ENCODE peak calls at places on chromosomes 16 and 17, in six cellular contexts. N, M, T, K, Q and H are unnamed samples. For H3K27me3, the result is how much of the 10 kb centered on the place peaks cover.

GRCh38 chr17:16287563-16288027 is 65.7 kb downstream of the CENPV start:
- DNase-seq in N (no peak), M (no peak), T (no peak), K (peak), Q (no peak), H (no peak)

GRCh38 chr16:19005561-19006445 is 22.1 kb downstream of the TMC7 start:
- DNase-seq in N (peak), M (no peak), T (peak), K (peak), Q (no peak), H (peak)

GRCh38 chr16:89398924-89399323 is 91.4 kb downstream of the ANKRD11 start:
- DNase-seq in N (no peak), M (no peak), T (no peak), K (no peak), Q (no peak), H (no peak)

GRCh38 chr17:66531826-66532439 is 229.5 kb downstream of the PRKCA start:
- DNase-seq in N (no peak), M (no peak), T (no peak), K (peak), Q (no peak), H (peak)

GRCh38 chr16:2039286-2040030 is 8.2 kb downstream of the NTHL1 start:
- DNase-seq in N (peak), M (no peak), T (peak), K (peak), Q (no peak), H (no peak)

GRCh38 chr17:77952368-77952767 is 6.1 kb upstream of the TNRC6C start:
- DNase-seq in N (no peak), M (no peak), T (no peak), K (no peak), Q (no peak), H (no peak)

GRCh38 chr17:14672830-14673229 is 371.9 kb downstream of the HS3ST3B1 start:
- DNase-seq in N (no peak), M (no peak), T (no peak), K (peak), Q (peak), H (no peak)

GRCh38 chr16:88468289-88469129 is 15.4 kb downstream of the ZFPM1 start:
- DNase-seq in N (no peak), M (no peak), T (no peak), K (peak), Q (peak), H (no peak)

GRCh38 chr16:733382-734207 is 6.7 kb downstream of the HAGHL start:
- DNase-seq in N (no peak), M (no peak), T (peak), K (no peak), Q (peak), H (no peak)

GRCh38 chr16:57591086-57591869 is 37.2 kb upstream of the ADGRG1 start:
- DNase-seq in N (peak), M (peak), T (peak), K (peak), Q (peak), H (no peak)

GRCh38 chr16:1283296-1283695 is 26.1 kb upstream of the UBE2I start:
- DNase-seq in N (no peak), M (no peak), T (no peak), K (no peak), Q (no peak), H (no peak)

GRCh38 chr17:73757324-73757942 is 113.2 kb upstream of the SDK2 start:
- DNase-seq in N (no peak), M (no peak), T (no peak), K (no peak), Q (no peak), H (no peak)

GRCh38 chr17:13030459-13031305 is 12.9 kb upstream of the ELAC2 start:
- DNase-seq in N (no peak), M (peak), T (no peak), K (peak), Q (peak), H (no peak)

GRCh38 chr16:67406628-67407027 is 9.6 kb downstream of the ZDHHC1 start:
- DNase-seq in N (no peak), M (no peak), T (no peak), K (peak), Q (no peak), H (no peak)

GRCh38 chr17:6078370-6078950 is 8.3 kb downstream of the WSCD1 start:
- DNase-seq in N (no peak), M (no peak), T (no peak), K (no peak), Q (no peak), H (no peak)

GRCh38 chr16:67246081-67246944 is 968 bp downstream of the FHOD1 start:
- DNase-seq in N (peak), M (peak), T (peak), K (peak), Q (peak), H (no peak)

GRCh38 chr16:1857433-1858097 is 14.4 kb downstream of the MEIOB start:
- DNase-seq in N (no peak), M (no peak), T (no peak), K (no peak), Q (no peak), H (no peak)

GRCh38 chr16:48609453-48610023 is 442 bp downstream of the N4BP1 start:
- DNase-seq in N (peak), M (no peak), T (peak), K (peak), Q (peak), H (peak)

GRCh38 chr16:1950047-1950446 is 4.4 kb downstream of the RPL3L start:
- DNase-seq in N (no peak), M (no peak), T (no peak), K (no peak), Q (no peak), H (no peak)

GRCh38 chr17:71460943-71461342 is 659.9 kb upstream of the SOX9 start:
- DNase-seq in N (no peak), M (no peak), T (no peak), K (peak), Q (peak), H (peak)

GRCh38 chr16:23538919-23539278 is 18.3 kb downstream of the EARS2 start:
- DNase-seq in N (no peak), M (no peak), T (no peak), K (no peak), Q (no peak), H (no peak)

GRCh38 chr16:2149630-2150417 is 1.4 kb downstream of the RAB26 start:
- DNase-seq in N (no peak), M (no peak), T (no peak), K (no peak), Q (no peak), H (no peak)

GRCh38 chr17:2850991-2851390 is 54.8 kb downstream of the RAP1GAP2 start:
- DNase-seq in N (no peak), M (no peak), T (no peak), K (no peak), Q (no peak), H (no peak)

GRCh38 chr17:39782481-39782880 is 44.7 kb downstream of the GRB7 start:
- DNase-seq in N (no peak), M (no peak), T (no peak), K (peak), Q (no peak), H (no peak)

GRCh38 chr17:36928450-36929125 is 8.7 kb upstream of the LHX1 start:
- DNase-seq in N (no peak), M (no peak), T (no peak), K (no peak), Q (no peak), H (no peak)

GRCh38 chr16:71956500-71956899 is 43.7 kb downstream of the PKD1L3 start:
- DNase-seq in N (no peak), M (no peak), T (no peak), K (no peak), Q (no peak), H (no peak)

GRCh38 chr17:7557825-7558543 is 566 bp upstream of the TNFSF13 start:
- DNase-seq in N (peak), M (no peak), T (peak), K (peak), Q (peak), H (peak)

GRCh38 chr16:53529529-53529928 is 26.5 kb upstream of the AKTIP start:
- DNase-seq in N (no peak), M (no peak), T (no peak), K (no peak), Q (no peak), H (no peak)

GRCh38 chr17:82831041-82831817 is 8.6 kb downstream of the ZNF750 start:
- DNase-seq in N (no peak), M (no peak), T (no peak), K (no peak), Q (no peak), H (no peak)

GRCh38 chr17:45841883-45842525 is 2.7 kb upstream of the SPPL2C start:
- DNase-seq in N (no peak), M (no peak), T (no peak), K (no peak), Q (no peak), H (no peak)

GRCh38 chr17:35089846-35090193 is 26.3 kb upstream of the RFFL start:
- DNase-seq in N (no peak), M (peak), T (no peak), K (peak), Q (peak), H (no peak)

GRCh38 chr16:69804283-69804682 is 42.2 kb downstream of the WWP2 start:
- DNase-seq in N (no peak), M (no peak), T (no peak), K (no peak), Q (no peak), H (no peak)

GRCh38 chr17:40358323-40359038 is 6.1 kb downstream of the GJD3 start:
- DNase-seq in N (peak), M (peak), T (peak), K (peak), Q (peak), H (peak)

GRCh38 chr16:56988948-56989945 is at the start of gene NLRC5:
- DNase-seq in N (peak), M (peak), T (peak), K (peak), Q (peak), H (peak)

GRCh38 chr17:57943140-57943539 is 12.1 kb downstream of the CUEDC1 start:
- DNase-seq in N (no peak), M (no peak), T (peak), K (peak), Q (no peak), H (no peak)
- H3K4me3 ChIP-seq in N (no peak), M (no peak), T (no peak), K (no peak), Q (no peak), H (no peak)

DNA sequence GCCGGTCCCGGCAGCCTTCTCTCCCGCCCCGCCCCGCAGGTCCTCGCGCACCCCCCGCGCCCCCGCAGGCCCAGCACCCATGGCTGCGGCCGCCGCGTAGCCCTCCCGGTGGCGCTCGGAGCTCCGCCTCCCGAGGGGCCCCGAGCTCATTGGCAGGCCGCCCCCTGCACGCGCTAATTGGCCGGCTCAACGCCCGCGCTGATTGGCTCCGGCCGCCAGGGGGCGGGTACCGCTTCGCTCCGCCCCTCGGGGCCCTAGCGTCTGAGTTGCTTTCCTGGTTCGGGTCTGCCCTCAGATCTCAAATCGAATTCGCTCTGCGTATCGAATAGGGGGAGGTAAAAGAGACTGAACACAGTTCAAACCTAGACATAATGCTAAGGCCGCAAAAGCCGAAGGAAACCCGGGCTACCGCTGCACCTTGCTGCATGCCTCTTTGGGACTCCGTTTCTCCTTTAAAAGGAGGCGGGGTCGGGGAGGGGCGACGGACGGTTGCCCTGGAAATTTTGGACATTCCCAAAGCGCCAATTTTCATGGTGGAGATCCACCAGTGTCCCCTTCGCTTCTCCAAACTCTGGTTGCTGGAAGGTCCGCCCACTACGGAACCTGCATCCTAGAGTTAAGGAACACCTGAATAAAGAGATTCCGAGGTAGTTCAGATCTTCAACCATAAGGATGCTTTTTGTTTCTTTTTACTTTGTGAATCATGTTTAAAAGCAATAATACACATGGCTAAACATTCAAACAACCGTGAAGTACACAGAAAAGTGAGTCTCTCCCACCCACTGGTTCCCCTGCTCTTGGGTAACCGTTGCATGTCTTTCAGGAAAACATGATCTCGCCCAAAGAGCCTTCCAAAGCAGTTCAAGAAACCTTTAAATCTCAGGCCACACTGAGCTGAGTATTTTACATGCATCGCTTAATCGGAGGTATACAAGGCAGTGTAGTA is at the start of gene DEXI:
- DNase-seq in N (peak), M (peak), T (peak), K (peak), Q (peak), H (peak)
- TF ChIP-seq CTCF in N (peak), M (no peak), T (peak), K (no peak), Q (no peak), H (peak)

GRCh38 chr16:7303014-7303676 is 29.5 kb upstream of the RBFOX1 start:
- DNase-seq in N (peak), M (no peak), T (peak), K (no peak), Q (peak), H (peak)
- H3K27me3 ChIP-seq in N (under half), M (under half), T (half or more), K (under half), Q (under half), H (under half)

DNA sequence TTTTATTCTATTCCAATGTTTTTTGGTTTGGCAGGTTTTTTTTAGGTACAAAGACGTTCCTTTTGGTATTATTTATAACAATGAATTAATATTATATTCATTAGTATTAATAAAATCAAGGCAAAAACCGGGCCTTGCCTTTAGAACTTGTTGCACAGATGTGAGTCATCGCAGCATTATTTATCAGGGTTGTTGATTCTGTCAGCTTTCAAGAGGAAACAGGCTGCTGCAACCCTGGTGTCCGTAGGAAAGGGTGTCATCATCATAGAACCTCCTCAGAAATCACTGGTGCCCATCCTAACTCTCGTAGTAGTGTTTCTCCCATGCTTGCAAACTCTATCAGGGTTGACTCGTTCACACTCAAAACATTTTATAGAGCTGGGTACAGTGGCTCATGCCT is 10.2 kb upstream of the LRRC37B start:
- DNase-seq in N (no peak), M (no peak), T (no peak), K (no peak), Q (no peak), H (no peak)
- H3K4me3 ChIP-seq in N (no peak), M (no peak), T (no peak), K (no peak), Q (no peak), H (no peak)

DNA sequence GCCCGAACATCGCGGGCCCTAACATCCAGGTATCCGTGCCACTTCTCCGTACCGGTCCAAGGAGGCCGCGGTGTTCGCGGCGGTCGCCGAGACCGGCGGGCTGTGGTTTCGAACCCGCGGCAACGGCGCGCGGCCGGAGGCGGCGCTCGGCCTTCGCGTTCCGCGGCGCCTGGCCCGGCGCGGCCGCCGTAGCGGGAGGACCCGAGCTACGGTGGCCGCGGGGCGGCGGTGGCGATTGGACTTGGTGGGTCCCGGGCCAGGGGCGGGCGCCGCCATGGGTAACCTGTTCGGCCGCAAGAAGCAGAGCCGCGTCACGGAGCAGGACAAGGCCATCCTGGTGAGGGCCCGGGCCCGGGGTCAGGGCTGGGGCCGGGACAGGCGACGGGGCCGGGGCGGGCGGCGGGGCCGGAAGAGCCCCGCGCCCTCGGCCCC is at the start of gene CHMP6:
- DNase-seq in N (peak), M (peak), T (peak), K (peak), Q (peak), H (peak)
- TF ChIP-seq CTCF in N (peak), M (no peak), T (no peak), K (peak), Q (no peak), H (peak)

GRCh38 chr17:47792979-47793378 is 28.6 kb downstream of the OSBPL7 start:
- DNase-seq in N (no peak), M (no peak), T (no peak), K (no peak), Q (no peak), H (no peak)

GRCh38 chr17:47785538-47786123 is 36.0 kb downstream of the OSBPL7 start:
- DNase-seq in N (no peak), M (no peak), T (no peak), K (peak), Q (peak), H (no peak)

GRCh38 chr17:47792457-47792856 is 29.1 kb downstream of the OSBPL7 start:
- DNase-seq in N (no peak), M (no peak), T (no peak), K (no peak), Q (no peak), H (no peak)

GRCh38 chr17:47789611-47790520 is 31.7 kb downstream of the OSBPL7 start:
- DNase-seq in N (peak), M (peak), T (peak), K (peak), Q (peak), H (peak)

GRCh38 chr17:47791025-47791424 is 30.6 kb downstream of the OSBPL7 start:
- DNase-seq in N (no peak), M (no peak), T (no peak), K (no peak), Q (no peak), H (no peak)
- H3K27me3 ChIP-seq in N (half or more), M (under half), T (half or more), K (half or more), Q (half or more), H (half or more)

GRCh38 chr16:30997887-30998711 is 12.3 kb downstream of the STX1B start:
- DNase-seq in N (no peak), M (no peak), T (no peak), K (peak), Q (no peak), H (no peak)
- H3K4me3 ChIP-seq in N (peak), M (no peak), T (peak), K (no peak), Q (no peak), H (peak)

GRCh38 chr16:50245417-50246298 is 20.7 kb upstream of the ADCY7 start:
- DNase-seq in N (no peak), M (peak), T (peak), K (peak), Q (peak), H (no peak)
- TF ChIP-seq CTCF in N (peak), M (no peak), T (peak), K (peak), Q (no peak), H (peak)

DNA sequence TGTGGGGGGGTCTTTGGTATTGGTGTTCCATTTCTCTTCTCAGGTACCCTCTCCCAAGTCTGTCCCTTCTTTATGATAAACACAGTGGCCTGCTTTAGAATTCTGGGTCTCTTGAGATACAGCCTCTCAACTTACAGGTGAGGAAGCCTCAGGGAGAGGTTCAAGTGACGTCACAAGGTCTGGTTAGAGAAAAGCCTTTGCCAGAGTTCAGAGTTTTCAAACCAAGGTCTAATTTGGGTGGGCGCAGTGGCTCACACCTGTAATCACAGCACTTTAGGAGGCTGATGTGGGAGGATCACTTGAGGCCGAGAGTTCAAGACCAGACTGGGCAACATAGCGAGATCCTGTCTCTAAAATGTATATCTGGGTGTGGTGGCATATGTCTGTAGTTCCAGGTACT is 2.1 kb downstream of the IRF8 start:
- DNase-seq in N (no peak), M (no peak), T (no peak), K (no peak), Q (no peak), H (no peak)
- H3K27me3 ChIP-seq in N (half or more), M (under half), T (half or more), K (half or more), Q (under half), H (under half)

GRCh38 chr16:24685539-24686432 is 43.7 kb upstream of the TNRC6A start:
- DNase-seq in N (peak), M (no peak), T (peak), K (peak), Q (peak), H (peak)
- H3K4me3 ChIP-seq in N (no peak), M (no peak), T (peak), K (no peak), Q (no peak), H (no peak)